ENCODE peak calls at places on chromosomes 4 and X, in eight cellular contexts. F is astrocyte of the spinal cord, N is GM23248, K is neural crest cell, P is globus pallidus, Q is GM13977, Z is amniotic stem cell, U is NCI-H526 treated with DMSO at 0.1 percent for 48 hours. B is an unnamed sample.

GRCh38 chr4:72430988-72431387 is 138.0 kb downstream of the ADAMTS3 start:
- DNase-seq in F (no peak), N (no peak), K (no peak), P (no peak), Q (no peak), Z (no peak), U (no peak), B (no peak)

GRCh38 chrX:74133156-74133796 is 170.7 kb upstream of the ZCCHC13 start:
- DNase-seq in F (peak), N (peak), K (peak), P (peak), Q (peak), Z (peak), U (peak), B (peak)

GRCh38 chrX:154730271-154730883 is 20.5 kb downstream of the GAB3 start:
- DNase-seq in F (peak), N (peak), K (no peak), P (no peak), Q (no peak), Z (no peak), U (no peak), B (no peak)

GRCh38 chrX:35798042-35798441 is at the start of gene MAGEB16:
- DNase-seq in F (no peak), N (no peak), K (no peak), P (no peak), Q (no peak), Z (no peak), U (no peak), B (no peak)

GRCh38 chr4:126221717-126222116 is 907.0 kb downstream of the FAT4 start:
- DNase-seq in F (no peak), N (no peak), K (no peak), P (no peak), Q (no peak), Z (no peak), U (no peak), B (no peak)

GRCh38 chrX:153778684-153779101 is 2.1 kb upstream of the SRPK3 start:
- DNase-seq in F (no peak), N (no peak), K (no peak), P (no peak), Q (no peak), Z (no peak), U (no peak), B (no peak)

GRCh38 chrX:37755073-37755472 is 24.8 kb upstream of the CYBB start:
- DNase-seq in F (no peak), N (no peak), K (no peak), P (peak), Q (no peak), Z (no peak), U (no peak), B (no peak)

GRCh38 chrX:130694983-130695382 is 208.0 kb downstream of the ENOX2 start:
- DNase-seq in F (no peak), N (no peak), K (no peak), P (no peak), Q (no peak), Z (no peak), U (no peak), B (no peak)

GRCh38 chr4:4247711-4248035 is 350 bp downstream of the TMEM128 start:
- DNase-seq in F (no peak), N (no peak), K (no peak), P (peak), Q (no peak), Z (no peak), U (no peak), B (no peak)

B was measured in cerebellar cortex.